ENCODE peak calls at places on chromosomes 11 and 22, in six cellular contexts. N is esophagus muscularis mucosa, Z is colonic mucosa, X is heart right ventricle, W is WTC11, Y is progenitor cell of endocrine pancreas. P is an unnamed sample.

GRCh38 chr11:124754710-124755109 is 2.7 kb upstream of the VSIG2 start:
- DNase-seq in N (no peak), Z (no peak), X (no peak), W (no peak), Y (no peak), P (no peak)

GRCh38 chr11:46719048-46719542 is at the start of gene F2:
- DNase-seq in N (no peak), Z (no peak), X (no peak), W (no peak), Y (no peak), P (no peak)

GRCh38 chr11:1519028-1519736 is 32.6 kb upstream of the MOB2 start:
- DNase-seq in N (no peak), Z (no peak), X (no peak), W (no peak), Y (no peak), P (no peak)

GRCh38 chr11:100576044-100577021 is 110.8 kb upstream of the ARHGAP42 start:
- DNase-seq in N (no peak), Z (peak; percentile 29), X (peak; percentile 22), W (no peak), Y (no peak), P (peak; percentile 32)

GRCh38 chr22:36445158-36445668 is 36.2 kb downstream of the TXN2 start:
- DNase-seq in N (no peak), Z (no peak), X (peak; percentile 61), W (no peak), Y (no peak), P (no peak)

GRCh38 chr11:46237248-46238077 is 40.0 kb upstream of the CREB3L1 start:
- DNase-seq in N (no peak), Z (peak; percentile 62), X (peak; percentile 68), W (peak; percentile 77), Y (no peak), P (peak; percentile 59)

GRCh38 chr11:12717851-12718291 is 43.6 kb downstream of the TEAD1 start:
- DNase-seq in N (no peak), Z (no peak), X (no peak), W (no peak), Y (no peak), P (peak; percentile 32)

GRCh38 chr11:76658651-76659650 is 11.6 kb downstream of the LRRC32 start:
- DNase-seq in N (no peak), Z (no peak), X (no peak), W (no peak), Y (no peak), P (no peak)

GRCh38 chr11:70727899-70728620 is 329.7 kb downstream of the CTTN start:
- DNase-seq in N (no peak), Z (no peak), X (no peak), W (no peak), Y (no peak), P (no peak)

GRCh38 chr11:30321321-30321720 is 1.6 kb upstream of the ARL14EP start:
- DNase-seq in N (no peak), Z (no peak), X (no peak), W (no peak), Y (no peak), P (no peak)

GRCh38 chr22:21443735-21444421 is 23.3 kb upstream of the TMEM191C start:
- DNase-seq in N (no peak), Z (no peak), X (peak; percentile 2), W (peak; percentile 13), Y (no peak), P (no peak)

GRCh38 chr11:118230088-118230487 is 5.3 kb upstream of the JAML start:
- DNase-seq in N (no peak), Z (no peak), X (no peak), W (no peak), Y (no peak), P (no peak)

GRCh38 chr11:134145715-134146114 is 76.8 kb downstream of the JAM3 start:
- DNase-seq in N (no peak), Z (no peak), X (no peak), W (no peak), Y (no peak), P (no peak)

DNA sequence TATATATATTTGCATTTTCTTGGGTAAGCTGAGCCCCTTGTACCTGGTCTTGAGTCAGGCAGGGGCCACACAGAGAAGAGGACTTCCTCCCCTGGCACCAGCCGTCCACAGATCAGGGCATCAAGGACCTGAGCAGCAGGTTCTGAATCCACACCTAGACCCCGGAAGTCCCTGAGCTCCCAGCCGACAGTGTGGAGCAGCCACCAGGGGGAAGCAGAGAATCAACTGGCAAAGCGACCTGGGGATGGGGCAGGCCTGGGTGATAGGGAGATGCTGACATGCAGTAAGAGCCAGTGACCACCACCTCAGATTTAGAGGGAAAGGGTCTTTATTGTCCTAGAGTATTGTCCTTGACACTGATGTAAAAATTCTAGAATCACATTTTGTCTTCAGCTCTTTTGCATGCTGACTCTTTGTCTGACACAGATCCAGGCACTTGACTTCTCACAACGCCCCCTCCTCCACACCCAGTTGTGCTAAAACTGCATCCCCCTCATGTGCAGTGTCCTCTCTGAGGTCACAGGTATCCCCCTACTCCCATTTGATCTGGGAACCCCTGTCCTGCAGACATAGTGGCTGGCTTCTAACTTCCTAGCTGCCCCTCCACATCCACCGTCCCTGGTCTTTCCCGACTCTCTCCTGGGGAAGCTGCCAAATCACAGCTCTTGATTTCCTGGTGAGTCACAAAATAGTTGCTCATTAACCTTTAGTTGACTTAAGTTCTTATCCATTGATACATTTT is 109.3 kb downstream of the GGTLC2 start:
- DNase-seq in N (no peak), Z (peak; percentile 82), X (no peak), W (peak; percentile 83), Y (peak; percentile 58), P (peak; percentile 87)
- TF ChIP-seq CTCF in N (peak; percentile 34), Z (peak; percentile 61), X (peak; percentile 53), W (peak; percentile 33), Y (peak; percentile 70), P (peak; percentile 89)

GRCh38 chr11:122020902-122021301 is 95.1 kb downstream of the BLID start:
- DNase-seq in N (no peak), Z (no peak), X (no peak), W (no peak), Y (no peak), P (no peak)
- TF ChIP-seq CTCF in N (peak; percentile 49), Z (no peak), X (peak; percentile 58), W (peak; percentile 33), Y (peak; percentile 54), P (no peak)

GRCh38 chr22:50640857-50641647 is 13.1 kb upstream of the ARSA start:
- DNase-seq in N (no peak), Z (no peak), X (no peak), W (no peak), Y (no peak), P (no peak)

GRCh38 chr22:50641696-50642607 is 14.0 kb upstream of the ARSA start:
- DNase-seq in N (no peak), Z (no peak), X (peak; percentile 41), W (peak; percentile 77), Y (no peak), P (no peak)
- TF ChIP-seq CTCF in N (peak; percentile 16), Z (peak; percentile 15), X (peak; percentile 41), W (no peak), Y (peak; percentile 14), P (no peak)

GRCh38 chr11:23749762-23750430 is 747.0 kb upstream of the LUZP2 start:
- DNase-seq in N (no peak), Z (no peak), X (no peak), W (no peak), Y (no peak), P (no peak)
- TF ChIP-seq CTCF in N (no peak), Z (no peak), X (no peak), W (no peak), Y (no peak), P (no peak)

DNA sequence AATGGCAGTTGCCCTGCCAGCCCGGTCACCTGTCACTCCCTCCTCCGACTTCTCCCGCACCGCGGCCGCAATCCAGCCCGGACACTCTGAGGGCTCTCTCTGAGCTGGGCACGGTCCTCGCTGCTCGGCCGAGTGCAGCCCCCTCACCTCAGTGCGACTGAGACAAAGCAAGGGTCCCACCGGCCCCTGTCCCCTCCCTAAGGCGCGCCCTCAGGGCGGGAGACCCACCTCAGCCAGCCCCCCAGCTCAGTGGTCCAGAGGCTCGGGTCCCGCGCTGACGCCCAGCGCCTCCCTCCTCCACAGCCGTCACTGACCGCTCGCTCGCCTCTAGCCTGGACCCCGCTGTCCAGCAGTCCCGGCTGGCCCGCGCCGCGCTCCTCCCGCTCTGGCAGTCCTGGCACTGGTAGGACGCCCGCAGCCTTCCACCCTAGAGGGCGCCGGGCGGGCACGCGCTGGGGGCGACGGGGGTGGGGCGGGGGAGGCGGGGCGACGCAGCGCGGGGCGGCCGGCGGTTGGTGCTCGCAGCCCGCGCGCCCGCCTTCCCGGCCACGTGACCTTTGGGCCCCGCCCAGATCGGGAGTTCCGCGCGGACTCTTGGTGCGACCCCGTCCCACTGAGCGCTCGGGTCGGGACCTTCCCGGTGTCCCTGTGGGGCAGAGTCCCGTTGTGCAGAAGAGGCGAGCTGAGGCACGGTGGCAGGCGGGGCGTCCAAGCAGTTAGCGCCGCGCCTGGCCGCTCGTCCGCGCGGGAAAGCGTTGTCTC is 7.9 kb upstream of the L3MBTL2 start:
- DNase-seq in N (peak; percentile 94), Z (peak; percentile 92), X (peak; percentile 84), W (peak; percentile 86), Y (peak; percentile 70), P (peak; percentile 93)
- TF ChIP-seq CTCF in N (peak; percentile 12), Z (no peak), X (no peak), W (no peak), Y (peak; percentile 15), P (no peak)

DNA sequence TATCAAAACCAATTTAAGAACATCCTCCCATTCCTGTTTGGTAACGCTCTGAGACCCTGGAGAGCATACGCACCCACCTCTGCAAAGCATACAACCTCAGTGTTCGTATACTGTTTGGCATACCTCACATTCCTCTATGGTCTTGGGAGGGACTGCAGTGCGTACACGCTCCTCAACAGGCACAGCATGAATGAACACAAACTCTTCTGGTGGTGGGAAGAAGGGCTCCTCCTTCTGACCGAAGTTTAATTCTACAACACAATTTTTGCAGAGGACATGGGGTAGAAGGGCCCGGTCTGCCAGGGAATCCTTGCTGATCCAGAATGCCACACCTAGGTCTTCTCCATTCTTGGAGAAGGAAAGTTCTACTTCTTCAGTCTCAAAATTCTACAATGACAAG is 5.3 kb downstream of the HNRNPUL2 start:
- DNase-seq in N (no peak), Z (no peak), X (no peak), W (no peak), Y (no peak), P (no peak)
- TF ChIP-seq CTCF in N (no peak), Z (no peak), X (no peak), W (no peak), Y (peak; percentile 38), P (no peak)

GRCh38 chr11:127133061-127133460 is 132.5 kb upstream of the KIRREL3 start:
- DNase-seq in N (no peak), Z (no peak), X (no peak), W (no peak), Y (no peak), P (no peak)

GRCh38 chr11:127136438-127136837 is 135.9 kb upstream of the KIRREL3 start:
- DNase-seq in N (no peak), Z (no peak), X (no peak), W (peak; percentile 25), Y (no peak), P (no peak)
- TF ChIP-seq CTCF in N (no peak), Z (no peak), X (no peak), W (peak; percentile 55), Y (no peak), P (no peak)

GRCh38 chr11:9606799-9607510 is 33.5 kb downstream of the WEE1 start:
- DNase-seq in N (peak; percentile 57), Z (peak; percentile 45), X (no peak), W (peak; percentile 53), Y (no peak), P (no peak)
- TF ChIP-seq CTCF in N (no peak), Z (no peak), X (no peak), W (no peak), Y (peak; percentile 20), P (no peak)

GRCh38 chr11:43723617-43724016 is 43.1 kb downstream of the HSD17B12 start:
- DNase-seq in N (no peak), Z (no peak), X (no peak), W (no peak), Y (no peak), P (no peak)
- TF ChIP-seq CTCF in N (no peak), Z (no peak), X (no peak), W (no peak), Y (no peak), P (no peak)